ENCODE peak calls at places on chromosomes 12 and 14, in five cellular contexts. X is tibial nerve, P is ovary, G is K562, A is transverse colon. T is an unnamed sample.

GRCh38 chr12:18564306-18564705 is 173.5 kb downstream of the PLCZ1 start:
- DNase-seq in X (no peak), P (no peak), G (no peak), A (no peak), T (no peak)

GRCh38 chr12:117036046-117036445 is 63.2 kb downstream of the TESC start:
- DNase-seq in X (no peak), P (no peak), G (no peak), A (no peak), T (no peak)

GRCh38 chr12:62931481-62931880 is 3.5 kb downstream of the PPM1H start:
- DNase-seq in X (no peak), P (no peak), G (no peak), A (no peak), T (no peak)

GRCh38 chr12:50234347-50234746 is 49.0 kb downstream of the LIMA1 start:
- DNase-seq in X (no peak), P (no peak), G (peak; percentile 66), A (peak; percentile 59), T (no peak)

GRCh38 chr12:94725375-94726168 is 75.2 kb upstream of the TMCC3 start:
- DNase-seq in X (peak; percentile 31), P (no peak), G (peak; percentile 27), A (peak; percentile 23), T (peak; percentile 66)

GRCh38 chr12:66467932-66468331 is 165.6 kb downstream of the HELB start:
- DNase-seq in X (no peak), P (no peak), G (peak; percentile 26), A (no peak), T (peak; percentile 36)

GRCh38 chr12:132596016-132596415 is 14.4 kb downstream of the LRCOL1 start:
- DNase-seq in X (no peak), P (no peak), G (no peak), A (no peak), T (peak; percentile 39)

GRCh38 chr14:65949711-65950516 is 536.3 kb upstream of the CCDC196 start:
- DNase-seq in X (no peak), P (peak; percentile 19), G (peak; percentile 38), A (peak; percentile 39), T (peak; percentile 28)

GRCh38 chr12:106127289-106128126 is 11.2 kb downstream of the NUAK1 start:
- DNase-seq in X (no peak), P (peak; percentile 17), G (no peak), A (no peak), T (no peak)

GRCh38 chr14:61536661-61537566 is 158.4 kb upstream of the HIF1A start:
- DNase-seq in X (no peak), P (no peak), G (no peak), A (no peak), T (peak; percentile 44)

GRCh38 chr14:61533513-61534255 is 161.6 kb upstream of the HIF1A start:
- DNase-seq in X (no peak), P (no peak), G (no peak), A (peak; percentile 32), T (no peak)

GRCh38 chr14:61535032-61535431 is 160.3 kb upstream of the HIF1A start:
- DNase-seq in X (no peak), P (no peak), G (no peak), A (no peak), T (no peak)

GRCh38 chr14:61537567-61538463 is 157.5 kb upstream of the HIF1A start:
- DNase-seq in X (no peak), P (no peak), G (peak; percentile 27), A (peak; percentile 82), T (peak; percentile 93)

DNA sequence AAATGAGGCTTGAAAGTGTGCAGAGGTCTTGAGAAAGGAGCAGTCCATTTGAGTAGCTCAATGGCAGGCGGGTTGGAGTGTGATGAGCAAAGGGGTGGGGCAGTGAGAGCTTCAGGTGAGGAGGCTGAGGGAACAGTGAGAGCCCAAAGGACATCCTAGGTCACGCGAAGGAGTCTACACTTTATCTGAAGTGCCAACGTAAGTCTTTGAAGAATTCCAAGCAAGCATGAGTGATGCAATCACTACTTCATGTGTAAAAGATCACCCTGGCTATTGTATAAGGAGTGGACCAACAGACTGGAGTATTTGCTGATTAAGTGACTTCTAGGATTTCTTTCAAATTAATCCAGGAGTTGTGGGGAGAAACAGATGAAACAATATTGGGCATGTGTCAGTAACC is 159.8 kb upstream of the HIF1A start:
- DNase-seq in X (no peak), P (no peak), G (no peak), A (no peak), T (peak; percentile 58)
- TF ChIP-seq EP300 in X (no peak), P (no peak), G (no peak), A (no peak), T (no peak)

DNA sequence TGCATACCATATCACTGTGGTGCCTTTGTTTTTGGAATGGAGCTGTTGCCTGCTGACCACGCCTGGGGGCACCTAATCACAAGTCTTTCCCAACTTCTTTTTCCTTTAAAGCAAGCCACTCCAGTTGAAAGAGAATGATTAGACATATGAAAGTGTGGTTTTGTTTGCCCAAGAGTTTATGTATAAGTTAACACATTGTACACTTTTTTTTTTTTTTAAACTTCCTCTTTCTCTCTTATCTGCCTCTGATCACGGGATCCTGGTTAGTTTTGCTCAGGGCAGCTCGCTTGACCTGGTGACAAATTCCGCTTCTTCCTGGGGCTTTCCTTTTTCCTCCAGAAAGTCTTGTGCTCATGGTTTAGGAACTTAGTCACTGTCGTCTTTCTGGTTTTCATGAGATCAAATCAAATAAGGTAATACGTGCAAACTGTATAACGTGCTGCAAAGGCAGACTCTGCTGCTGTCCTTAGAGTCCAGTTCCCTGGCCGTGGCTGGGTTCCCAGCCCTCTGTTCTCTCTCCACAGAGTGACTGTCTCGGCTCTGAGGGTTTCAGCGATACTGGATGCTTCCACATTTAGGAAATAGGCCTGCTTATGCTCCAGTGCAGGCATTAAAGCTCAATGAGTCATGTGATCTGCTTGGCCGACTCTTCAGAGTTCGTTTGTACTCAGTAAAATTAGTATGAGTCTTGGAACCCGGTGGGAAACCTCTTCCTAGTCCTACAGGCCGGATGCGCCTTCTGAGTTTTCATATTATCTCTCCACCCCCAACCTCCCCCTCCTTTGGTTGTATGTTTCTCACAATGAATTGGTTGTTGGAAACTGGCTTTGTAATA is 15.2 kb downstream of the RASSF3 start:
- DNase-seq in X (peak; percentile 23), P (peak; percentile 57), G (peak; percentile 72), A (peak; percentile 54), T (peak; percentile 76)
- TF ChIP-seq EP300 in X (peak; percentile 41), P (no peak), G (peak; percentile 46), A (peak; percentile 9), T (peak; percentile 60)

GRCh38 chr12:124370851-124371250 is 76.0 kb downstream of the RFLNA start:
- DNase-seq in X (no peak), P (no peak), G (no peak), A (no peak), T (no peak)

GRCh38 chr12:124371366-124371765 is 76.5 kb downstream of the RFLNA start:
- DNase-seq in X (no peak), P (peak; percentile 53), G (no peak), A (no peak), T (no peak)

GRCh38 chr12:124369055-124369900 is 74.4 kb downstream of the RFLNA start:
- DNase-seq in X (peak; percentile 83), P (peak; percentile 94), G (no peak), A (peak; percentile 86), T (no peak)

GRCh38 chr12:124369901-124370378 is 75.0 kb downstream of the RFLNA start:
- DNase-seq in X (peak; percentile 62), P (no peak), G (no peak), A (no peak), T (no peak)

DNA sequence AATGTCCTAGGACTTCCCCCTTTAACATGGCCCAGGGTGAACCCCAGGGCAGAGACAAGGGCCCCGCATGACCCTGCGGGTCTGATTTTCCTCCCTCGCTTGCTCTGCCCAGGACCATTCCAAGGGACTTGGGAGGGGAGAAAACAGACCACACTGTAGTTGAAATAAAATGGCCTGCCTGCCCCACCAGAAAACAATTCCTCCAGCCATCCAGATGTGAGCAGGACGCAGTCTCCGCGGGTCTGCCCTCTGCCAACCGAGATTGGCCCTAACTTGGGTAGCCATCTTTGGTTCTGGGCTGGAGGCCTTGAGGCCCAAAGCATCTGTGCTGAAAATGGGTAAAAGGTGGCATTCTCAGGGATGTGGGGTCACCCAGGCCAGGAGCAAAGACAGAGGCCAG is 75.5 kb downstream of the RFLNA start:
- DNase-seq in X (no peak), P (no peak), G (no peak), A (no peak), T (no peak)
- TF ChIP-seq EP300 in X (no peak), P (no peak), G (no peak), A (no peak), T (no peak)

DNA sequence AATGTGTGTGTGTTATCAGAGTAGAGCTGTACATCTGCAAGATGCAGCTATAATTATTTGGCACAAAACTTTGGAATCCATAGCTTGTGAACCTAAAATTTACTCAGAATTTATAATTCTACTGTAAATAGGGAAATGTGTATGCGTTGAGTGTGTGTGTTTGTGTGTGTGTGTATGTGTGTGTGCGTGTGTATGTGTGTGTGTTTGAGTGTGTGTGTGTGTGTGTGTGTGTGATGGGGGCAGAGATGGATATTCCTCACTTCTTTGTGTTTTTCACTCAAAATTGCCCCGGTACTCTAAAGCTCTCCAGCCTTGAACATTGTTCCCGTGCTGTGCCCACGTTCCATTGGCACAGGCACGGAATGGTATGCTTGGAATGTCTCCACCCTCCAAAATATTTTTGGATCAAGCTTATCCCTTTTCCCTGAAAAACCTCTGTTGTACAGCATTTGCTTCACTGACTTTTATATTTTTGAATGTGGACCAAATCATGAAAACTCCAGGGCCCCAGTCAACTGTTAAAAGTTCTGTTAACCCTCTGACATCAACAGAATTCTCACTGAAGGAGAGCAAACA is 150.3 kb upstream of the BMP4 start:
- DNase-seq in X (no peak), P (no peak), G (no peak), A (no peak), T (no peak)
- TF ChIP-seq EP300 in X (no peak), P (no peak), G (no peak), A (no peak), T (no peak)

DNA sequence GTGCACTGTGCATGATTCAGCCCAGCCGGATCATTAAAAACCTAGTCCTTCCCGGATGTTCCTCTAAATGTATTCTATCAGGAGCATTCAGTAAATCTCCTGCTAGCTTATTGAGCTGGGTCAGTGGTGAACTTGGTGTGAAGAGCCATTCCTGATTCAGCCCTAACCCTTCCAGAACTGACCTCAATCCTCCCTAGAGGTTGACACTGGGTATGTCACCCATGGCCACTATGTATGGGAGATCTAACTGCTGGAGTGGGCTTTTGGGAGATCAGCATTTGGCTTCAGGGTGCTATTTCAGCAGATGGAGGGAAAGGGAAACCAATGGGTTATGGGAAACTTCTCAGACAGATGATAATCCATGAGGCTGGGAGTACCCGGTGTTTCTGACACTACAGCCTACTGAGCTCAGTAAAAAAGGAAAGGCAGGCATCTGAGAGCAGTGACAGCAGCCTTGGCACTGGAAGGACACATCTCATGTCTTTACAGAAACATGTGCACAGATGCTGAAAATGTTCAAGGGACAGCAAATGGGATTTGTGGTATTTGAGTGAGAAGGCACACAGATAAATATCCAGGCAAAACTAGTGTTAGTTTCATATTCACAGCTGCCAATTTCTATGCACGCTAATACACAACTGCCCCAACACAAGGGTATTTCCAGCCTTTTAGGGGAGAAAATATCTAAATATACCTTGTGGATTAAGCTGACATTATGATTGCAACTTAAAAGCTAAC is 258.8 kb downstream of the DPF3 start:
- DNase-seq in X (no peak), P (no peak), G (no peak), A (no peak), T (no peak)
- TF ChIP-seq EP300 in X (no peak), P (no peak), G (no peak), A (no peak), T (no peak)

DNA sequence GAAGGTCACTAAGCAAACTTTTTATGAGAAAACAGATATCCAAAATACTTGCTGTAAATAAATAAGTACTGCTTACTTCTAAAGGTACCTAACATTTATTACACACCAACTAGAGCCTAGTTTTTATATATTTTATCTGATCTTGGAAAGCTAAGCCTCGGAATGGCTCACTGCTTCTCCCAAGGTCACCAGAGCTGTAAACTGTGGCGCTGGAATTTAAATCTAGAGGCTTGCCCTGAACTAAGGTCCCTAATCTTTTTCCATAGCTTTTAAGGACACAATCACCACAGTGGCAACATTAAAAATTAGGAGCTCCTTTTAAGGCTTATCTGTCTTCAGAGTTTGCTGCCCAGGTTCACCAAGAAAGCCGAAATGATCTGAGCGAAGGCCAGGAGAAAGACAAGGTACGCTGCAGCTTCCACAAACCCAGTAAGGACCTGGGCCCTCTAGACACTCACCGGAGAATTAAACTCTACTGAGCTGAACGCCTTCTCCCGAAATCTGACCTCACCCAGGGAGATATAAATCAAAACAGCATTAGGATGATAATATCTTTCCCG is 613 bp downstream of the CCNB1IP1 start:
- DNase-seq in X (no peak), P (no peak), G (peak; percentile 13), A (peak; percentile 11), T (no peak)
- TF ChIP-seq EP300 in X (no peak), P (no peak), G (no peak), A (no peak), T (no peak)

T was measured in A549.